ENCODE peak calls at places on chromosomes 1 and 21, in four cellular contexts. P is endodermal cell, U is stomach, N is choroid plexus epithelial cell. Z is an unnamed sample.

GRCh38 chr1:109803901-109804331 is 40.2 kb upstream of the EPS8L3 start:
- DNase-seq in N (no peak), P (peak; percentile 35), U (peak; percentile 17), Z (peak; percentile 46)

GRCh38 chr1:20702416-20702815 is 15.4 kb downstream of the KIF17 start:
- DNase-seq in U (no peak), P (no peak), N (peak; percentile 57), Z (peak; percentile 48)

GRCh38 chr1:16017461-16018303 is at the start of gene HSPB7:
- DNase-seq in P (peak; percentile 86), U (peak; percentile 81), N (peak; percentile 72), Z (peak; percentile 63)

GRCh38 chr1:20373764-20374163 is 83.1 kb downstream of the VWA5B1 start:
- DNase-seq in U (no peak), P (no peak), N (no peak), Z (no peak)

GRCh38 chr1:180603223-180603849 is 28.5 kb upstream of the XPR1 start:
- DNase-seq in U (no peak), N (no peak), P (no peak), Z (no peak)

GRCh38 chr1:225762444-225762843 is 15.2 kb upstream of the SRP9 start:
- DNase-seq in N (peak; percentile 52), P (no peak), U (peak; percentile 9), Z (peak; percentile 57)

GRCh38 chr1:239976130-239976968 is 115.3 kb upstream of the FMN2 start:
- DNase-seq in P (peak; percentile 87), U (peak; percentile 63), N (peak; percentile 71), Z (peak; percentile 67)

GRCh38 chr1:3246251-3246650 is 177.2 kb downstream of the PRDM16 start:
- DNase-seq in P (no peak), U (no peak), N (no peak), Z (no peak)

GRCh38 chr1:157153743-157154142 is 15.5 kb upstream of the ETV3 start:
- DNase-seq in N (no peak), U (peak; percentile 38), P (peak; percentile 44), Z (no peak)

GRCh38 chr21:29091032-29091431 is 17.6 kb upstream of the CCT8 start:
- DNase-seq in U (no peak), N (peak; percentile 89), P (no peak), Z (peak; percentile 76)

GRCh38 chr1:175221548-175222175 is 29.1 kb upstream of the KIAA0040 start:
- DNase-seq in P (peak; percentile 83), N (no peak), U (peak; percentile 67), Z (peak; percentile 33)

GRCh38 chr1:175219774-175220173 is 27.2 kb upstream of the KIAA0040 start:
- DNase-seq in N (no peak), P (no peak), U (no peak), Z (no peak)

GRCh38 chr1:175218786-175219447 is 26.3 kb upstream of the KIAA0040 start:
- DNase-seq in U (no peak), P (no peak), N (no peak), Z (no peak)

GRCh38 chr1:175222296-175222938 is 29.8 kb upstream of the KIAA0040 start:
- DNase-seq in P (no peak), N (no peak), U (no peak), Z (no peak)

DNA sequence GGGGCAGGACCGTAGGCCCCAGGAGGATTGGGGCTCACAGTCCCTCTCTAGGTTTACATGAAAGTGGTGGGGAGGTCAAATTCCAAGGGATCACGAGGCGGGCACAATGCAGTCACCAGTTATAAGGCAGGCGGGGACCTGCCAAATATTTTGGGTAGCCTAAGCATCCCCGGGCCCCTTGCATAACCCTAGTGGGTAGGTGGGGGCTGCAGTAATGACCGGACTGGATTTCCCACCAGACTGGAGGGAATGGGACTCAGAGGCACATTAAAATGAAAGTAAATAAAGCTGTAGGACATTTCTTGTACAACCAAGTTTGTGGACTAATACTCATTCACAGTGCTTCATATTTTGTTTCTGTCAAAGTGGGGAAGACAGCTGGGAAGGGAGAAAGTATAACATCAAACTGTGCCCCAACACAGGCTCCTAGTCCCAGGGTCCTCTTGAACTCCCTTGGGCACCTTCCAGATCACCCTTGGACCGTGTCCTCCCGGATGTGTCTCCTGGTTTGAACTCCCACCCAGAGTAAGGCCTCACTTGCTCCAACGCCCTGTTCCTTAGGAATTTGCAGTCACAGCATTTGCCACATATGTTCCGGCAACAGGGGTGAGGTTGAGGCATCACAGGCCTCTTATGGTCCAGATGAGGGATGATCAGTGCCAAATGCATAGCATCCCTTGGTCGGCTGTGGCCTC is 28.4 kb upstream of the KIAA0040 start:
- DNase-seq in N (no peak), U (no peak), P (no peak), Z (no peak)
- H3K4me3 ChIP-seq in N (no peak overlapping the region), U (no peak overlapping the region), P (no peak overlapping the region), Z (no peak overlapping the region)

DNA sequence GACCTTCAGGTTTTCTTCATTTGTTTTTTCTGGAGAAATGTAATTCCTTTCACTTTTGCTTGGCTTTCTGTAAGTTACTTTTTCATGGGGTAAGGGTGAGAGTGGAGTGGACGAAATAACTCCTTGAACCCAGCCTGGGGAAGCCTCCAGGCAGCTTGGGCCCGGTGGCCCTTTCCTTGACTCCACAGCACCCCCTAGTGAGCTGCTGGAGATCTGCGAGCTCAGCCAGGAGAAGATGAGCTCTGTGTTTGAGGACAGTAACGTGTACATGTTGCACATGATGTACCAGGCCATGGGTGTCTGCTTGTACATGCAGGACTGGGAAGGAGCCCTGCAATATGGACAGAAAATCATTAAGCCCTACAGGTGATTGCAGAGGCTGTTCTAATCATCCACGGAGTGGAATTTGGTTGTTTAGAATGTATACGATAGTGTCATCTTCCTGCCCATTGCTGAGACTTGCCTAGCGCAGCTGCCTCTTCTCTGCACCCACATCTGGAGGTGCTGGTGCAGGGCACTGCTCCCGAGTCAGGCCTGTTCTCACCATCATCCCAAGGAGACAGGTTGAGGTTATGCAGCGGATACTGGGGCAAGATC is 51.0 kb downstream of the SMYD2 start:
- DNase-seq in P (peak; percentile 87), U (no peak), N (peak; percentile 59), Z (peak; percentile 62)
- TF ChIP-seq CTCF in P (peak; percentile 93), U (peak; percentile 41), N (peak; percentile 96), Z (peak; percentile 90)

DNA sequence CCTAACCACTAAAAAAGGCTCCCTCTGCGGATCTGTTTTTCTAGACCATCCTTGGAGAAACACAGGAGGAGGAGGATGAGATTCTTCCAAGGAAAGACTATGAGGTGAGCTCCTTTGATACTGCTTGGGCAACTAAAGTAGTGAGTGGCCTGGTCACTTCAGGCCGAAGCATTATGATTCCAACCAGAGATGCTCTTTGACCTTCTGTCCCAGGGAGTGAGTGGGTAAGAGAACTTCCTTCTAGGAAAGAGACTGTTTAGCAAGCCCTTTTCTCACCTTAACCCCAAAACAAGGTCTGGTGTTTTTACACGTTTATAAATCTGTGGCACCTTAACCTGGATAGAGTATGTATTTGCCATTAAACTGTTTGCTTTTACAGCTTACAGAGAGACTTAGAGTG is 1.1 kb downstream of the CLCN6 start:
- DNase-seq in P (no peak), U (no peak), N (no peak), Z (no peak)
- H3K4me3 ChIP-seq in P (peak overlapping the region; percentile 98), U (peak overlapping the region; percentile 74), N (peak overlapping the region; percentile 97), Z (peak overlapping the region; percentile 94)

GRCh38 chr1:30722175-30722537 is 1.2 kb downstream of the MATN1 start:
- DNase-seq in P (no peak), N (no peak), U (peak; percentile 68), Z (no peak)

GRCh38 chr1:30719406-30720270 is 3.7 kb downstream of the MATN1 start:
- DNase-seq in U (no peak), N (peak; percentile 59), P (no peak), Z (peak; percentile 63)

GRCh38 chr1:30723296-30723897 is at the start of gene MATN1:
- DNase-seq in P (no peak), U (no peak), N (no peak), Z (no peak)

GRCh38 chr1:30720271-30721223 is 2.8 kb downstream of the MATN1 start:
- DNase-seq in N (no peak), U (no peak), P (no peak), Z (no peak)

GRCh38 chr1:30721311-30722174 is 1.8 kb downstream of the MATN1 start:
- DNase-seq in U (no peak), N (no peak), P (no peak), Z (no peak)
- TF ChIP-seq CTCF in U (no peak), N (no peak), P (peak; percentile 33), Z (no peak)

DNA sequence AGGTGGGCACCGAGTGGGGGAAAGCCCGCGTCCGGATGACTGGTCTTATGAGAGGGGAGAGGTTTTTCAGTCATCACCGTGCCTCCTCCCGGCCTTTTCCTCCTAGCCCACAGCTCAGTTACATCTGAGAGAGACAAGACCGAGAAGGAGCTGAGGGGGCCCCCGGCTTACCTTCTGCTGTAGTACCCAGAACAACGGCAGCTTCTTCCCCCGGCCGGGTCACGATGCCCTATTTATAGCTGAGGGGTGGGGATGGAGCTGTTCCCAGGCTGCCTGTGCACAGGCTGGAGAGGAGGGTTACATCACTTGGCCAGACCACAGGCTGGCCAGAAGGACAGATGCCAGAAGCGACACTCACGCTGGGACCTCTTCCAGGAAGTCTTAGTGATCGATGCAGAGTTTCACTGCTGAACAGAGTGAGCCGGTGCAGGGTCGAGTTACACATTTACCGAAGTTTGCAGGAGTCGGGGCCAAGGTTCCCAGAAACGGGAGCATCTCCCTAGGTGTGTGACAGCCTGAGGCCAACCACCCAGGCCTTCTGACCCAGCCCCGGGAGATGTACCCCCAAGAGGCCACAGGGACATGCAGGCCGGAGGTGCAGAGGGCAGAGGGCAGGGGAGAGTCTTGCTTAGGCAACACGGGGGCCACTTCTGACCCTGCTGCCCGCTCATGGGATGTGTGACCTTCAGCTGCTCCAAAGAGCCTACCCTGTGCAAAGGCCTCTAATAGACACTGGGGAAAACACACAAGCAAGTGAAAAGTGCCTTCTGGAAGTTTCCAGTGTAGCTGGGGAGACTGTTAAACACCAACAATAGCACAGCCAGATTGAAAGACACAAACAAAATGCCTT is at the start of gene AGT:
- DNase-seq in P (no peak), N (peak; percentile 53), U (peak; percentile 66), Z (peak; percentile 73)
- H3K4me3 ChIP-seq in P (no peak within 1 kb of the TSS), N (no peak within 1 kb of the TSS), U (no peak within 1 kb of the TSS), Z (no peak within 1 kb of the TSS)

GRCh38 chr1:92298213-92298572 is 594 bp downstream of the GLMN start:
- DNase-seq in P (no peak), N (peak; percentile 20), U (no peak), Z (peak; percentile 6)
- TF ChIP-seq CTCF in P (peak; percentile 59), N (peak; percentile 35), U (no peak), Z (no peak)

DNA sequence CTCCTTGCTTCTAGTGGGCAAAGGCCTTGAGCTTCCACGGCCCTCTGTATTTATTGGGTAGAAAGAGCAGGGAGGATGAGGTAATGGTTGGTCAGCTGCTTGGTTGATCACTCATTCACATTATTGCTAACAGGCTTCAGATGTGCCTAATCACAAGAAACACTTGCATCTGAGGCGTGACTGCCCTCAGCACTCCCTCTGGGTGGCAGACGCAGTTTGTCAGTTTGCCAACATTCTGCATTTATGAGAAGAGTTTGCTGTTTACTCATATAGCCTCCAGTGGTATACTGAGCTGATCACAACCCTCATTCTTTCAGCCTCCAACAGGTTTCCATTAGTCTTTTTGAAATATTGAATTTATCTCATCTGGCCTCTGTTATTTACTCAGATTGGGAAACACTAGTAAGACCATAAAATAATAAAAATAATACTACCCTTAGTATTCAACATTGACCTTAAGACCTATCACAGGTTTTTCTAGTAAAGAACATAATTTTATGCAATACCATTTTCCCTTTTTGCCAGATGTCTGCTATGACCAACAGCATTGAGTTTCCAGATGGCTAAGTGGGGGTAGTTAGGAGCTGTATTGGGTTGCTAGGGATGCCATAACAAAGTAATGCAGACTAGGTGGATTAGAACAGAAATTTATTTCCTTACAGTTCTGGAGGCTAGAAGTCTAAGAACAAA is 53.3 kb downstream of the PTGFR start:
- DNase-seq in N (peak; percentile 12), U (no peak), P (no peak), Z (no peak)
- H3K4me3 ChIP-seq in N (no peak overlapping the region), U (no peak overlapping the region), P (no peak overlapping the region), Z (no peak overlapping the region)

GRCh38 chr1:6384135-6384534 is 9.4 kb downstream of the ACOT7 start:
- DNase-seq in P (no peak), U (no peak), N (no peak), Z (no peak)
- TF ChIP-seq CTCF in P (no peak), U (no peak), N (no peak), Z (no peak)